ENCODE peak calls at places on chromosomes 5 and 9, in five cellular contexts. One of them, this sample, is unnamed.

GRCh38 chr5:149849280-149849985 is 95.2 kb downstream of the PDE6A start:
- DNase-seq in A549: no peak
- DNase-seq in H1: no peak
- DNase-seq in HepG2: no peak
- DNase-seq in GM12878: no peak
- DNase-seq in this sample: no peak

GRCh38 chr5:130198927-130199326 is 294.7 kb downstream of the CHSY3 start:
- DNase-seq in A549: peak; percentile 68
- DNase-seq in H1: no peak
- DNase-seq in HepG2: peak; percentile 28
- DNase-seq in GM12878: no peak
- DNase-seq in this sample: no peak

GRCh38 chr5:2797160-2797559 is 45.7 kb upstream of the IRX2 start:
- DNase-seq in A549: no peak
- DNase-seq in H1: no peak
- DNase-seq in HepG2: no peak
- DNase-seq in GM12878: no peak
- DNase-seq in this sample: no peak

GRCh38 chr5:100676807-100677631 is 141.8 kb downstream of the FAM174A start:
- DNase-seq in A549: no peak
- DNase-seq in H1: no peak
- DNase-seq in HepG2: no peak
- DNase-seq in GM12878: no peak
- DNase-seq in this sample: no peak

GRCh38 chr5:142095035-142095434 is 13.5 kb upstream of the NDFIP1 start:
- DNase-seq in A549: no peak
- DNase-seq in H1: no peak
- DNase-seq in HepG2: no peak
- DNase-seq in GM12878: no peak
- DNase-seq in this sample: no peak

GRCh38 chr5:83964235-83964634 is 243.6 kb upstream of the HAPLN1 start:
- DNase-seq in A549: no peak
- DNase-seq in H1: no peak
- DNase-seq in HepG2: no peak
- DNase-seq in GM12878: no peak
- DNase-seq in this sample: no peak

GRCh38 chr5:150085950-150086715 is at the start of gene CSF1R:
- DNase-seq in A549: no peak
- DNase-seq in H1: peak; percentile 36
- DNase-seq in HepG2: no peak
- DNase-seq in GM12878: no peak
- DNase-seq in this sample: no peak

GRCh38 chr9:115292584-115293271 is 174.8 kb upstream of the TNC start:
- DNase-seq in A549: no peak
- DNase-seq in H1: no peak
- DNase-seq in HepG2: no peak
- DNase-seq in GM12878: no peak
- DNase-seq in this sample: no peak

GRCh38 chr5:133261993-133262392 is 210.2 kb downstream of the HSPA4 start:
- DNase-seq in A549: no peak
- DNase-seq in H1: no peak
- DNase-seq in HepG2: peak; percentile 27
- DNase-seq in GM12878: no peak
- DNase-seq in this sample: peak; percentile 24

GRCh38 chr5:93583799-93584530 is 943 bp downstream of the NR2F1 start:
- DNase-seq in A549: peak; percentile 54
- DNase-seq in H1: no peak
- DNase-seq in HepG2: peak; percentile 32
- DNase-seq in GM12878: no peak
- DNase-seq in this sample: no peak

GRCh38 chr9:114924327-114924726 is 6.1 kb downstream of the TNFSF8 start:
- DNase-seq in A549: no peak
- DNase-seq in H1: no peak
- DNase-seq in HepG2: no peak
- DNase-seq in GM12878: no peak
- DNase-seq in this sample: no peak

GRCh38 chr9:107541523-107541922 is 52.0 kb upstream of the KLF4 start:
- DNase-seq in A549: no peak
- DNase-seq in H1: no peak
- DNase-seq in HepG2: no peak
- DNase-seq in GM12878: peak; percentile 25
- DNase-seq in this sample: no peak

GRCh38 chr9:37246825-37247224 is 126.5 kb downstream of the ZCCHC7 start:
- DNase-seq in A549: no peak
- DNase-seq in H1: no peak
- DNase-seq in HepG2: no peak
- DNase-seq in GM12878: no peak
- DNase-seq in this sample: no peak

GRCh38 chr9:81898851-81899250 is 29.4 kb upstream of the SPATA31D4 start:
- DNase-seq in A549: no peak
- DNase-seq in H1: no peak
- DNase-seq in HepG2: no peak
- DNase-seq in GM12878: no peak
- DNase-seq in this sample: no peak

GRCh38 chr9:14423816-14424261 is 109.9 kb upstream of the NFIB start:
- DNase-seq in A549: no peak
- DNase-seq in H1: no peak
- DNase-seq in HepG2: no peak
- DNase-seq in GM12878: no peak
- DNase-seq in this sample: no peak

GRCh38 chr5:179858241-179858585 is 404 bp downstream of the MRNIP start:
- DNase-seq in A549: no peak
- DNase-seq in H1: peak; percentile 59
- DNase-seq in HepG2: peak; percentile 17
- DNase-seq in GM12878: peak; percentile 7
- DNase-seq in this sample: peak; percentile 53

GRCh38 chr9:134193912-134194535 is 29.7 kb upstream of the RNU6ATAC start:
- DNase-seq in A549: no peak
- DNase-seq in H1: no peak
- DNase-seq in HepG2: no peak
- DNase-seq in GM12878: no peak
- DNase-seq in this sample: no peak

GRCh38 chr5:170562166-170562565 is 58.3 kb downstream of the KCNIP1 start:
- DNase-seq in A549: no peak
- DNase-seq in H1: no peak
- DNase-seq in HepG2: no peak
- DNase-seq in GM12878: no peak
- DNase-seq in this sample: no peak

GRCh38 chr5:181261320-181262085 is 560 bp upstream of the TRIM52 start:
- DNase-seq in A549: peak; percentile 83
- DNase-seq in H1: peak; percentile 79
- DNase-seq in HepG2: peak; percentile 61
- DNase-seq in GM12878: no peak
- DNase-seq in this sample: peak; percentile 69

GRCh38 chr5:12910611-12911010 is 1006.4 kb upstream of the CTNND2 start:
- DNase-seq in A549: no peak
- DNase-seq in H1: no peak
- DNase-seq in HepG2: no peak
- DNase-seq in GM12878: no peak
- DNase-seq in this sample: no peak

GRCh38 chr9:134632329-134632728 is 9.3 kb upstream of the COL5A1 start:
- DNase-seq in A549: no peak
- DNase-seq in H1: no peak
- DNase-seq in HepG2: no peak
- DNase-seq in GM12878: no peak
- DNase-seq in this sample: no peak

GRCh38 chr9:4375424-4376195 is 75.7 kb upstream of the GLIS3 start:
- DNase-seq in A549: peak; percentile 59
- DNase-seq in H1: no peak
- DNase-seq in HepG2: no peak
- DNase-seq in GM12878: no peak
- DNase-seq in this sample: no peak

GRCh38 chr9:36987891-36988290 is 46.2 kb downstream of the PAX5 start:
- DNase-seq in A549: no peak
- DNase-seq in H1: no peak
- DNase-seq in HepG2: no peak
- DNase-seq in GM12878: no peak
- DNase-seq in this sample: no peak

GRCh38 chr5:170357853-170358497 is 31.2 kb downstream of the KCNMB1 start:
- DNase-seq in A549: no peak
- DNase-seq in H1: no peak
- DNase-seq in HepG2: no peak
- DNase-seq in GM12878: no peak
- DNase-seq in this sample: peak; percentile 54

GRCh38 chr9:4665357-4665756 is 923 bp downstream of the SPATA6L start:
- DNase-seq in A549: peak; percentile 37
- DNase-seq in H1: no peak
- DNase-seq in HepG2: no peak
- DNase-seq in GM12878: no peak
- DNase-seq in this sample: no peak

GRCh38 chr9:121085661-121086060 is 10.9 kb downstream of the CNTRL start:
- DNase-seq in A549: no peak
- DNase-seq in H1: no peak
- DNase-seq in HepG2: no peak
- DNase-seq in GM12878: no peak
- DNase-seq in this sample: no peak

GRCh38 chr5:106600803-106601202 is 1069.9 kb downstream of the EFNA5 start:
- DNase-seq in A549: no peak
- DNase-seq in H1: no peak
- DNase-seq in HepG2: no peak
- DNase-seq in GM12878: no peak
- DNase-seq in this sample: no peak

GRCh38 chr5:154521756-154522155 is 43.7 kb upstream of the HAND1 start:
- DNase-seq in A549: no peak
- DNase-seq in H1: no peak
- DNase-seq in HepG2: no peak
- DNase-seq in GM12878: no peak
- DNase-seq in this sample: no peak

GRCh38 chr5:35185518-35185917 is 44.8 kb downstream of the PRLR start:
- DNase-seq in A549: no peak
- DNase-seq in H1: no peak
- DNase-seq in HepG2: peak; percentile 73
- DNase-seq in GM12878: no peak
- DNase-seq in this sample: no peak

GRCh38 chr5:127988149-127988755 is 95.3 kb upstream of the SLC12A2 start:
- DNase-seq in A549: peak; percentile 88
- DNase-seq in H1: no peak
- DNase-seq in HepG2: peak; percentile 10
- DNase-seq in GM12878: no peak
- DNase-seq in this sample: no peak

GRCh38 chr5:1502046-1502736 is 21.6 kb downstream of the LPCAT1 start:
- DNase-seq in A549: no peak
- DNase-seq in H1: no peak
- DNase-seq in HepG2: no peak
- DNase-seq in GM12878: no peak
- DNase-seq in this sample: peak; percentile 85

GRCh38 chr9:27548055-27548741 is 18.6 kb upstream of the MOB3B start:
- DNase-seq in A549: peak; percentile 45
- DNase-seq in H1: no peak
- DNase-seq in HepG2: no peak
- DNase-seq in GM12878: no peak
- DNase-seq in this sample: peak; percentile 9

DNA sequence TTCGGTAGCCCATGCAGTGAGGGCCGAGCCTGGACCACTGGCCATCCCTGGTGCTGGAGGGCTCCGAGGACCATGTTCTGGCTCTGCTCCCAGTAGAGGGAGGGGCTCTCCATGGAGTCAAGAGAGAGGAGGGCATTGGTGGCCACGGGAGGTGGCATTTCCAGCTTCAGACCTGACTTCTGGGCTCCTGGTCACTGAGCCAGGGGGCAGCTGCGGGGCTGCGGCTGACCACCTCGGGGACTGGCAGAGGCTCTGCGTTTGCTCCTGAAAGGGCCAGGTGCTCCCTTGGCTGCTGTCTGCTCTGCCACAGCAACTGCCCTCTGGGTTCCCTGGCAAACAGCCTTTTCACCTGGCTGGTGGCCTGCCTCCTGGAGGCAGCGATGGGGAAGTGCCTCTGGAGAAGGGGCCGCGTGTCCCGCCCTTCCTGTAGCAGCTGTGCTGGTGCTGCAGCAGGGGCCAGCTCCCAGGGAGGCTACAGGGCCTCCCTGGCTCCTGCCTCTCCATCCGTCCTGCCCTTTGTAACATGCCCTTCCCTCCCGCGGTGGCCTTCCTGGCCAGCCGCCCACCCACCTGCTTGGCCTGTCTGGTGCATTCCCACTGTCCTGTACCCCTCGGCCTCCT is 144.6 kb downstream of the CACNA1B start:
- DNase-seq in A549: peak; percentile 64
- DNase-seq in H1: peak; percentile 82
- DNase-seq in HepG2: no peak
- DNase-seq in GM12878: no peak
- DNase-seq in this sample: peak; percentile 29
- TF ChIP-seq CTCF in A549: peak; percentile 36
- TF ChIP-seq CTCF in H1: peak; percentile 76
- TF ChIP-seq CTCF in HepG2: peak; percentile 62
- TF ChIP-seq CTCF in GM12878: peak; percentile 36
- TF ChIP-seq CTCF in this sample: peak; percentile 42

GRCh38 chr5:58599217-58599616 is 16.3 kb downstream of the RAB3C start:
- DNase-seq in A549: no peak
- DNase-seq in H1: no peak
- DNase-seq in HepG2: no peak
- DNase-seq in GM12878: no peak
- DNase-seq in this sample: no peak
- TF ChIP-seq KDM1A in A549: no peak
- TF ChIP-seq KDM1A in H1: no peak
- TF ChIP-seq KDM1A in HepG2: no peak
- TF ChIP-seq KDM1A in GM12878: no peak
- TF ChIP-seq KDM1A in this sample: no peak

GRCh38 chr9:109556786-109557185 is 58.7 kb upstream of the PTPN3 start:
- DNase-seq in A549: no peak
- DNase-seq in H1: no peak
- DNase-seq in HepG2: no peak
- DNase-seq in GM12878: no peak
- DNase-seq in this sample: no peak

GRCh38 chr9:109561137-109561536 is 63.0 kb upstream of the PTPN3 start:
- DNase-seq in A549: no peak
- DNase-seq in H1: no peak
- DNase-seq in HepG2: no peak
- DNase-seq in GM12878: no peak
- DNase-seq in this sample: no peak

GRCh38 chr9:109557481-109557880 is 59.4 kb upstream of the PTPN3 start:
- DNase-seq in A549: no peak
- DNase-seq in H1: no peak
- DNase-seq in HepG2: no peak
- DNase-seq in GM12878: no peak
- DNase-seq in this sample: no peak

GRCh38 chr9:109558718-109559151 is 60.6 kb upstream of the PTPN3 start:
- DNase-seq in A549: no peak
- DNase-seq in H1: no peak
- DNase-seq in HepG2: no peak
- DNase-seq in GM12878: no peak
- DNase-seq in this sample: no peak

GRCh38 chr9:109560470-109561132 is 62.5 kb upstream of the PTPN3 start:
- DNase-seq in A549: peak; percentile 28
- DNase-seq in H1: peak; percentile 59
- DNase-seq in HepG2: peak; percentile 16
- DNase-seq in GM12878: no peak
- DNase-seq in this sample: no peak
- TF ChIP-seq CTCF in A549: no peak
- TF ChIP-seq CTCF in H1: peak; percentile 68
- TF ChIP-seq CTCF in HepG2: peak; percentile 51
- TF ChIP-seq CTCF in GM12878: no peak
- TF ChIP-seq CTCF in this sample: peak; percentile 19

DNA sequence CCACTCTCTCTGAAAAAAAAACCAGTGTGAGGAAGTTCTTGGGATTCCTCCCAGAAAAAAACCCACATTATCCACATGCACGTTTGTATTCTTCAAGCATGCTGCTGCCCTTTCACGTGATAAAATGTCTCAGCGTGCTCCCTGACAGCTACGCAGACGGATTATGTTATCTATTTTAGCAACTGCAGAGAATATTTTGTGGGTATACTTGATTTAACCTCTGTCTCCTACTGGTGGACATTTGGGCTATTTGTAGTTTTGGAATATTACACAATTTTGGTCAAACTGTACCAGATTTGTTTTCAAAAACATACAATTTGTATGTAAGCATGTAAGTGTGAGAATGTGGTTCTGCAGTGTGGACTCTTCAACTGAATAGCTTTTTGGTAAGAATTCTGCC is 10.7 kb downstream of the PRRC2B start:
- DNase-seq in A549: no peak
- DNase-seq in H1: no peak
- DNase-seq in HepG2: no peak
- DNase-seq in GM12878: no peak
- DNase-seq in this sample: peak; percentile 17
- TF ChIP-seq KDM1A in A549: no peak
- TF ChIP-seq KDM1A in H1: no peak
- TF ChIP-seq KDM1A in HepG2: no peak
- TF ChIP-seq KDM1A in GM12878: no peak
- TF ChIP-seq KDM1A in this sample: peak; percentile 95